ENCODE peak calls at places on chromosome 2, in five cellular contexts. Z is breast epithelium; C is CD8-positive, alpha-beta T cell; O is cardiac muscle cell; G is body of pancreas. N is an unnamed sample.
A peak's percentile ranks its signal among the peaks of the same experiment; 100 is the strongest.

GRCh38 chr2:174070281-174070680 is 105.1 kb upstream of the SP3 start:
- DNase-seq in Z (no peak), C (no peak), O (no peak), G (no peak), N (no peak)

GRCh38 chr2:177239934-177240600 is 24.5 kb downstream of the NFE2L2 start:
- DNase-seq in G (peak; percentile 77), O (no peak), C (no peak), Z (no peak), N (peak; percentile 70)

GRCh38 chr2:39266139-39266805 is 22.5 kb upstream of the CDKL4 start:
- DNase-seq in Z (no peak), O (no peak), G (no peak), C (no peak), N (no peak)

GRCh38 chr2:172639823-172640222 is 83.9 kb downstream of the PDK1 start:
- DNase-seq in O (no peak), Z (no peak), C (no peak), G (no peak), N (no peak)

GRCh38 chr2:80530442-80531064 is 226.0 kb upstream of the LRRTM1 start:
- DNase-seq in O (no peak), Z (no peak), G (no peak), C (no peak), N (no peak)

GRCh38 chr2:186518945-186519344 is 32.9 kb downstream of the ZC3H15 start:
- DNase-seq in G (no peak), C (no peak), O (no peak), Z (no peak), N (no peak)

GRCh38 chr2:121519732-121520640 is 10.7 kb upstream of the RNU4ATAC start:
- DNase-seq in G (no peak), C (no peak), Z (no peak), O (no peak), N (no peak)

GRCh38 chr2:83665894-83666293 is 793.2 kb downstream of the SUCLG1 start:
- DNase-seq in O (no peak), Z (no peak), G (no peak), C (no peak), N (peak; percentile 84)

GRCh38 chr2:96921561-96922303 is 51.9 kb upstream of the SEMA4C start:
- DNase-seq in C (no peak), G (no peak), Z (no peak), O (no peak), N (no peak)

GRCh38 chr2:231900486-231900942 is 25.7 kb downstream of the NPPC start:
- DNase-seq in O (peak; percentile 84), Z (no peak), C (peak; percentile 39), G (peak; percentile 82), N (peak; percentile 86)

GRCh38 chr2:27296466-27296865 is 11.8 kb downstream of the UCN start:
- DNase-seq in O (no peak), Z (no peak), C (no peak), G (no peak), N (no peak)

GRCh38 chr2:172129404-172129803 is 26.7 kb upstream of the DLX2 start:
- DNase-seq in G (no peak), C (no peak), O (no peak), Z (no peak), N (no peak)

GRCh38 chr2:8086796-8087479 is 594.9 kb upstream of the ID2 start:
- DNase-seq in C (no peak), Z (no peak), G (peak; percentile 5), O (no peak), N (no peak)

GRCh38 chr2:162002623-162003200 is 71.3 kb downstream of the DPP4 start:
- DNase-seq in C (no peak), G (no peak), O (no peak), Z (no peak), N (no peak)

GRCh38 chr2:154794328-154794870 is 95.9 kb downstream of the KCNJ3 start:
- DNase-seq in O (no peak), G (no peak), Z (no peak), C (no peak), N (no peak)

GRCh38 chr2:9675369-9676351 is 44.9 kb upstream of the YWHAQ start:
- DNase-seq in O (no peak), C (no peak), G (no peak), Z (peak; percentile 34), N (peak; percentile 65)

GRCh38 chr2:159891917-159892691 is 94.1 kb upstream of the CD302 start:
- DNase-seq in C (no peak), G (no peak), O (no peak), Z (no peak), N (peak; percentile 28)

GRCh38 chr2:9813312-9814128 is 29.8 kb upstream of the TAF1B start:
- DNase-seq in O (peak; percentile 84), Z (no peak), C (peak; percentile 65), G (peak; percentile 68), N (peak; percentile 86)

GRCh38 chr2:86396304-86396785 is 44.8 kb upstream of the KDM3A start:
- DNase-seq in O (peak; percentile 11), G (peak; percentile 77), C (peak; percentile 26), Z (no peak), N (peak; percentile 72)

GRCh38 chr2:176136375-176137248 is 7.1 kb downstream of the HOXD8 start:
- DNase-seq in O (peak; percentile 59), Z (no peak), C (no peak), G (no peak), N (no peak)

GRCh38 chr2:196500686-196501431 is 138.7 kb upstream of the CCDC150 start:
- DNase-seq in C (no peak), O (no peak), Z (no peak), G (no peak), N (peak; percentile 12)

GRCh38 chr2:202545931-202546330 is 88.8 kb upstream of the FAM117B start:
- DNase-seq in C (no peak), G (no peak), Z (no peak), O (no peak), N (no peak)

GRCh38 chr2:71385008-71385407 is 53.4 kb downstream of the ZNF638 start:
- DNase-seq in O (no peak), G (no peak), Z (no peak), C (no peak), N (no peak)

GRCh38 chr2:86347401-86347800 is 10.0 kb upstream of the REEP1 start:
- DNase-seq in G (no peak), Z (no peak), C (no peak), O (no peak), N (no peak)

GRCh38 chr2:163348843-163349395 is 386.9 kb downstream of the FIGN start:
- DNase-seq in G (peak; percentile 9), Z (no peak), O (peak; percentile 36), C (no peak), N (peak; percentile 55)

GRCh38 chr2:43169987-43170732 is 56.2 kb downstream of the ZFP36L2 start:
- DNase-seq in Z (no peak), G (peak; percentile 63), O (peak; percentile 38), C (peak; percentile 66), N (peak; percentile 64)

GRCh38 chr2:68225119-68225632 is 27.2 kb downstream of the PPP3R1 start:
- DNase-seq in O (peak; percentile 41), Z (no peak), C (no peak), G (peak; percentile 39), N (peak; percentile 77)

GRCh38 chr2:26847663-26848335 is at the start of gene DPYSL5:
- DNase-seq in C (no peak), G (no peak), Z (no peak), O (peak; percentile 72), N (peak; percentile 60)

GRCh38 chr2:128319773-128320608 is 1.3 kb upstream of the HS6ST1 start:
- DNase-seq in Z (peak; percentile 14), O (no peak), C (peak; percentile 14), G (no peak), N (no peak)

DNA sequence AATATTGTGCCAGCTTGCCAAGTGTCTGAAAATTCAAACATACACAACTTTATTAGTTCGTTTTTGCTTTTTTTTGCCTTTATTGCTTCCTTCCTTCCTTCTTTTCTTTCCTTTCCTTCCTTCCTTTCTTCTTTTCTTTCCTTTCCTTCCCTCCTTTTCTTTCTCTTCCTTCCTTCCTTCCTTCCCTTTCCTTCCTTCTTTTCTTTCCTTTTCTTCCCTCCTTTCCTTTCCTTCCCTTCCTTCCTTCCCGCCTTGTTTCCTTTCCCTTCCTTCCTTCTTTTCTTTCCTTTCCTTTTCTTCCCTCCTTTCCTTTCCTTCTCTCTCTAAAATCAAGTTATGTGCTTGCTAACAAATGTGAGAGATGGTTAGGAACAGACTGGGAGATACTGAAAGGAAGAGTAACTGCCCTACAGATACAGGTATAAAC is 151.7 kb downstream of the MREG start:
- DNase-seq in Z (no peak), C (no peak), O (no peak), G (no peak), N (no peak)
- H3K4me1 ChIP-seq in Z (no peaks in the 10 kb centered on the region), C (no peaks in the 10 kb centered on the region), O (no peaks in the 10 kb centered on the region), G (no peaks in the 10 kb centered on the region), N (no peaks in the 10 kb centered on the region)

GRCh38 chr2:105744091-105744908 is 412 bp upstream of the NCK2 start:
- DNase-seq in O (peak; percentile 89), Z (peak; percentile 73), C (peak; percentile 70), G (peak; percentile 60), N (peak; percentile 47)
- H3K4me1 ChIP-seq in O (no peaks in the 10 kb centered on the region), Z (no peaks in the 10 kb centered on the region), C (peaks cover 58% of the 10 kb centered on the region), G (peaks cover 34% of the 10 kb centered on the region), N (peaks cover 11% of the 10 kb centered on the region)

GRCh38 chr2:218399391-218400166 is at the start of gene CTDSP1:
- DNase-seq in C (peak; percentile 90), Z (peak; percentile 95), G (peak; percentile 98), O (peak; percentile 97), N (peak; percentile 96)
- H3K4me1 ChIP-seq in C (peaks cover 50% of the 10 kb centered on the region), Z (peaks cover 11% of the 10 kb centered on the region), G (peaks cover 58% of the 10 kb centered on the region), O (no peaks in the 10 kb centered on the region), N (peaks cover 39% of the 10 kb centered on the region)

DNA sequence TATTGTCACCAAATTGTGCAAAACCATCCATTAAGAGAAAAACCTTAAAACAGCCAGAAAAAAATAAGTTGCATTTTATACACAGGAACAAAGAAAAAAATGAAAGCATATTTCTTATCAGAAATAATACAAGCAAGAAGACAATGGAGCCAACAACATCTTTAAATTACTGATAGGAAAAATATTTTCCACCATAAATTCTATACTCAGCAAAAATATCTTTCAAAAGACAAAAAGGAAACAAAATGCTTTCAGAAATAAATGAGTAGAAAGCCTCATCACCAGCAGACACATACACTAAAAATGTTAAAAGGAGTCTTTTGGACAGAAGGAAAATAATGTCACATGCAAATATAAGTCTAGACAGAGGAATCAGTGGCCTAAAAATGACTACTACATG is 106.4 kb upstream of the TRIB2 start:
- DNase-seq in Z (no peak), G (no peak), C (no peak), O (no peak), N (no peak)
- H3K4me1 ChIP-seq in Z (no peaks in the 10 kb centered on the region), G (no peaks in the 10 kb centered on the region), C (peaks cover 8% of the 10 kb centered on the region), O (no peaks in the 10 kb centered on the region), N (no peaks in the 10 kb centered on the region)

GRCh38 chr2:69566669-69567068 is 76.9 kb downstream of the AAK1 start:
- DNase-seq in Z (no peak), G (no peak), C (peak; percentile 38), O (no peak), N (no peak)

GRCh38 chr2:69565431-69565839 is 78.1 kb downstream of the AAK1 start:
- DNase-seq in O (peak; percentile 65), Z (no peak), C (peak; percentile 62), G (peak; percentile 52), N (peak; percentile 50)

GRCh38 chr2:69570474-69570873 is 73.1 kb downstream of the AAK1 start:
- DNase-seq in C (no peak), G (no peak), Z (no peak), O (no peak), N (no peak)

GRCh38 chr2:69567157-69567908 is 76.2 kb downstream of the AAK1 start:
- DNase-seq in C (no peak), O (no peak), G (no peak), Z (no peak), N (peak; percentile 18)

DNA sequence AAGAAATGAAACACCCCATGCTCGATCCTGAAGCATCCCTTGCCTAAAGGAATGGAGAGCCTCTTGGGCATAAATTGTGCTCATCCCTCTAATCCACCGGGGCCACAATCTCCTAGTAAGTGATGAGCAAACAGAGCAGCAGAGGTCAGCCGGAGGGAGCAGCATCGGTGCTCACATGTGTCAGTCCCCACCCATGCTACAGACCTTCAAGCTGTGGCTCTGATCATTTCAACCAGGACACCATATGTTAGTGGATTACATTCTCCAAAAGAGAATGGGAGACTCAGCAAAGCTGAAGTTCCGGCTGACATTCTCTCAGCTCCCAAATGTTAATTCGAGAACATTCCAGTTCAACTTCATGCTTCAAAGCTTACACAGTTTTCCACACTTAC is 75.6 kb downstream of the AAK1 start:
- DNase-seq in C (no peak), O (no peak), Z (no peak), G (no peak), N (no peak)
- H3K4me1 ChIP-seq in C (peaks cover 91% of the 10 kb centered on the region), O (peaks cover 14% of the 10 kb centered on the region), Z (peaks cover 4% of the 10 kb centered on the region), G (peaks cover 63% of the 10 kb centered on the region), N (peaks cover 63% of the 10 kb centered on the region)

N was measured in A549.